ENCODE peak calls at places on chromosome 12, in nine cellular contexts. A, S, G, Z, J, T, I, E and O are unnamed samples.

GRCh38 chr12:5718073-5718472 is 227.0 kb downstream of the ANO2 start:
- DNase-seq in A (no peak), S (no peak), G (no peak), Z (no peak), J (no peak), T (no peak), I (no peak), E (no peak), O (no peak)

GRCh38 chr12:18139254-18139653 is 49.3 kb upstream of the RERGL start:
- DNase-seq in A (no peak), S (no peak), G (no peak), Z (no peak), J (no peak), T (no peak), I (peak; percentile 75), E (no peak), O (no peak)

GRCh38 chr12:108063192-108063591 is 65.9 kb upstream of the WSCD2 start:
- DNase-seq in A (no peak), S (no peak), G (no peak), Z (peak; percentile 17), J (no peak), T (no peak), I (peak; percentile 2), E (no peak), O (no peak)

GRCh38 chr12:65277994-65278575 is 398 bp upstream of the MSRB3 start:
- DNase-seq in A (no peak), S (no peak), G (no peak), Z (no peak), J (no peak), T (no peak), I (no peak), E (no peak), O (no peak)

GRCh38 chr12:118061011-118061875 is at the start of gene WSB2:
- DNase-seq in A (peak; percentile 80), S (no peak), G (no peak), Z (peak; percentile 65), J (peak; percentile 61), T (peak; percentile 83), I (no peak), E (peak; percentile 54), O (no peak)

GRCh38 chr12:26823391-26823790 is 9.6 kb downstream of the ITPR2 start:
- DNase-seq in A (no peak), S (no peak), G (no peak), Z (peak; percentile 37), J (no peak), T (no peak), I (no peak), E (no peak), O (no peak)

GRCh38 chr12:89927226-89927698 is 218.6 kb upstream of the ATP2B1 start:
- DNase-seq in A (no peak), S (no peak), G (no peak), Z (no peak), J (no peak), T (no peak), I (peak; percentile 92), E (no peak), O (no peak)

GRCh38 chr12:5243014-5243413 is 188.9 kb upstream of the NTF3 start:
- DNase-seq in A (no peak), S (no peak), G (no peak), Z (no peak), J (no peak), T (no peak), I (no peak), E (no peak), O (no peak)

GRCh38 chr12:121278450-121279375 is 17.8 kb downstream of the CAMKK2 start:
- DNase-seq in A (no peak), S (no peak), G (peak; percentile 29), Z (peak; percentile 93), J (no peak), T (peak; percentile 44), I (no peak), E (no peak), O (peak; percentile 24)

GRCh38 chr12:46472893-46473633 is 100.5 kb upstream of the SLC38A2 start:
- DNase-seq in A (no peak), S (peak; percentile 67), G (peak; percentile 23), Z (peak; percentile 86), J (no peak), T (no peak), I (no peak), E (no peak), O (no peak)

GRCh38 chr12:106582661-106583577 is at the start of gene RFX4:
- DNase-seq in A (no peak), S (no peak), G (no peak), Z (no peak), J (no peak), T (no peak), I (no peak), E (no peak), O (no peak)

GRCh38 chr12:92145481-92145730 is 240 bp downstream of the BTG1 start:
- DNase-seq in A (no peak), S (no peak), G (no peak), Z (no peak), J (no peak), T (no peak), I (no peak), E (no peak), O (no peak)